ENCODE peak calls at places on chromosomes 6 and 20, in six cellular contexts. S is NCI-H510A, B is thoracic aorta, G is ACHN, W is hypothalamus, U is stromal cell of bone marrow. L is an unnamed sample.

GRCh38 chr20:17858450-17859001 is 110.1 kb downstream of the SNX5 start:
- DNase-seq in G (no peak), U (no peak), W (no peak), B (no peak), S (no peak), L (no peak)

GRCh38 chr6:121817141-121817540 is 381.7 kb downstream of the GJA1 start:
- DNase-seq in W (no peak), U (no peak), B (no peak), G (no peak), S (no peak), L (no peak)

GRCh38 chr6:36216559-36216958 is 20.0 kb downstream of the BRPF3 start:
- DNase-seq in G (no peak), W (no peak), U (peak), S (no peak), B (no peak), L (no peak)

GRCh38 chr6:118630067-118630466 is 21.3 kb downstream of the CEP85L start:
- DNase-seq in W (no peak), S (no peak), G (no peak), U (no peak), B (no peak), L (no peak)

GRCh38 chr6:79913369-79913768 is 34.0 kb downstream of the ELOVL4 start:
- DNase-seq in B (no peak), G (no peak), U (no peak), W (no peak), S (no peak), L (no peak)

GRCh38 chr6:7051780-7052440 is 55.9 kb upstream of the RREB1 start:
- DNase-seq in B (no peak), G (peak), S (peak), W (no peak), U (no peak), L (no peak)

GRCh38 chr6:30061766-30062458 is 847 bp downstream of the POLR1H start:
- DNase-seq in G (peak), B (no peak), U (no peak), W (no peak), S (no peak), L (peak)

GRCh38 chr6:29633532-29633901 is 534 bp upstream of the GABBR1 start:
- DNase-seq in U (no peak), S (no peak), W (no peak), B (no peak), G (no peak), L (peak)

GRCh38 chr6:163490826-163491577 is 76.5 kb downstream of the QKI start:
- DNase-seq in S (no peak), U (peak), W (no peak), G (no peak), B (peak), L (peak)

GRCh38 chr6:3247255-3248146 is 11.2 kb upstream of the PSMG4 start:
- DNase-seq in B (no peak), W (peak), G (peak), U (no peak), S (no peak), L (peak)

GRCh38 chr20:59525500-59526241 is 78.7 kb upstream of the PHACTR3 start:
- DNase-seq in S (no peak), U (peak), G (peak), W (peak), B (no peak), L (peak)

GRCh38 chr6:39847216-39847615 is 55.0 kb downstream of the DAAM2 start:
- DNase-seq in U (no peak), G (no peak), W (peak), S (no peak), B (peak), L (peak)

GRCh38 chr6:100475554-100476325 is 11.0 kb upstream of the SIM1 start:
- DNase-seq in B (no peak), W (no peak), G (no peak), U (no peak), S (no peak), L (no peak)

GRCh38 chr20:35329435-35330139 is 37.4 kb upstream of the FAM83C start:
- DNase-seq in U (no peak), S (no peak), B (no peak), G (peak), W (no peak), L (no peak)

GRCh38 chr6:44667668-44668390 is 280.3 kb downstream of the CDC5L start:
- DNase-seq in B (no peak), U (no peak), G (no peak), S (no peak), W (no peak), L (no peak)

GRCh38 chr6:65633516-65633915 is 73.5 kb downstream of the EYS start:
- DNase-seq in U (no peak), S (no peak), G (no peak), B (no peak), W (no peak), L (no peak)

GRCh38 chr6:77740380-77740779 is 87.5 kb downstream of the MEI4 start:
- DNase-seq in B (no peak), G (peak), W (no peak), U (peak), S (no peak), L (no peak)

GRCh38 chr6:143536461-143536865 is 24.9 kb upstream of the FUCA2 start:
- DNase-seq in G (peak), B (no peak), U (no peak), W (no peak), S (no peak), L (no peak)

GRCh38 chr6:121544691-121545090 is 109.2 kb downstream of the GJA1 start:
- DNase-seq in S (no peak), B (no peak), G (no peak), W (no peak), U (no peak), L (no peak)

GRCh38 chr6:90940812-90941481 is 354.1 kb upstream of the MAP3K7 start:
- DNase-seq in U (peak), W (no peak), B (no peak), G (peak), S (peak), L (peak)

GRCh38 chr6:157630463-157631080 is 192.5 kb upstream of the SNX9 start:
- DNase-seq in U (no peak), S (no peak), B (no peak), G (no peak), W (no peak), L (no peak)

GRCh38 chr20:19081937-19082336 is 130.5 kb upstream of the SLC24A3 start:
- DNase-seq in W (no peak), B (no peak), S (no peak), U (no peak), G (no peak), L (no peak)

GRCh38 chr6:43948527-43949450 is 178.5 kb downstream of the MRPL14 start:
- DNase-seq in G (no peak), U (no peak), S (no peak), W (no peak), B (no peak), L (no peak)

GRCh38 chr6:220736-221475 is 71.4 kb upstream of the DUSP22 start:
- DNase-seq in W (no peak), B (no peak), U (no peak), S (no peak), G (no peak), L (no peak)

GRCh38 chr20:22581437-22582385 is 2.7 kb downstream of the FOXA2 start:
- DNase-seq in B (no peak), U (no peak), G (no peak), S (no peak), W (no peak), L (no peak)

GRCh38 chr20:33693274-33693673 is 7.1 kb upstream of the E2F1 start:
- DNase-seq in G (no peak), U (no peak), S (no peak), B (no peak), W (no peak), L (no peak)